ENCODE peak calls at places on chromosomes 7 and 10, in seven cellular contexts. P, X, T, Q, G, A and S are unnamed samples.

GRCh38 chr10:61904711-61905445 is 3.4 kb downstream of the ARID5B start:
- DNase-seq in P (no peak), X (peak; percentile 65), T (no peak), Q (no peak), G (peak; percentile 73), A (peak; percentile 36), S (no peak)

GRCh38 chr7:139730746-139731612 is 46.8 kb downstream of the HIPK2 start:
- DNase-seq in P (peak; percentile 79), X (peak; percentile 67), T (peak; percentile 60), Q (no peak), G (no peak), A (peak; percentile 64), S (peak; percentile 81)

GRCh38 chr7:128035712-128036111 is 4.5 kb upstream of the LRRC4 start:
- DNase-seq in P (no peak), X (no peak), T (no peak), Q (no peak), G (peak; percentile 74), A (no peak), S (no peak)

GRCh38 chr7:151579642-151580041 is 59.9 kb upstream of the RHEB start:
- DNase-seq in P (no peak), X (no peak), T (no peak), Q (no peak), G (no peak), A (no peak), S (no peak)

GRCh38 chr10:132482090-132482489 is 55.5 kb upstream of the INPP5A start:
- DNase-seq in P (peak; percentile 13), X (no peak), T (no peak), Q (peak; percentile 24), G (no peak), A (peak; percentile 50), S (no peak)

GRCh38 chr7:140646931-140647647 is 6.5 kb upstream of the DENND2A start:
- DNase-seq in P (no peak), X (no peak), T (peak; percentile 20), Q (no peak), G (peak; percentile 90), A (peak; percentile 52), S (peak; percentile 31)

GRCh38 chr10:124539935-124540641 is 78.5 kb downstream of the LHPP start:
- DNase-seq in P (peak; percentile 81), X (peak; percentile 62), T (peak; percentile 38), Q (no peak), G (peak; percentile 96), A (peak; percentile 75), S (peak; percentile 70)

GRCh38 chr10:130044067-130045061 is 66.3 kb downstream of the C10orf143 start:
- DNase-seq in P (no peak), X (no peak), T (no peak), Q (no peak), G (no peak), A (no peak), S (no peak)

GRCh38 chr7:85103352-85103751 is 83.5 kb downstream of the SEMA3D start:
- DNase-seq in P (peak; percentile 48), X (no peak), T (peak; percentile 70), Q (no peak), G (no peak), A (peak; percentile 67), S (peak; percentile 8)

GRCh38 chr10:128625926-128626325 is 499.7 kb upstream of the MKI67 start:
- DNase-seq in P (no peak), X (no peak), T (no peak), Q (no peak), G (no peak), A (no peak), S (no peak)

GRCh38 chr7:107473975-107474598 is 4.2 kb downstream of the GPR22 start:
- DNase-seq in P (no peak), X (no peak), T (no peak), Q (no peak), G (no peak), A (no peak), S (no peak)

GRCh38 chr7:41003031-41003925 is 699.6 kb downstream of the INHBA start:
- DNase-seq in P (no peak), X (peak; percentile 39), T (no peak), Q (no peak), G (peak; percentile 27), A (peak; percentile 82), S (no peak)

GRCh38 chr10:32931593-32931992 is 26.4 kb downstream of the ITGB1 start:
- DNase-seq in P (no peak), X (no peak), T (no peak), Q (no peak), G (no peak), A (no peak), S (no peak)

GRCh38 chr7:27110163-27110976 is 7.9 kb upstream of the HOXA2 start:
- DNase-seq in P (peak; percentile 87), X (no peak), T (no peak), Q (no peak), G (peak; percentile 66), A (peak; percentile 60), S (no peak)

GRCh38 chr10:47027812-47028260 is 116.6 kb downstream of the PTPN20 start:
- DNase-seq in P (no peak), X (no peak), T (no peak), Q (peak; percentile 43), G (no peak), A (peak; percentile 7), S (no peak)

GRCh38 chr10:12847361-12847975 is 154.0 kb downstream of the CCDC3 start:
- DNase-seq in P (no peak), X (no peak), T (no peak), Q (no peak), G (peak; percentile 32), A (peak; percentile 55), S (no peak)

GRCh38 chr10:84574101-84574500 is 245.7 kb downstream of the CCSER2 start:
- DNase-seq in P (no peak), X (no peak), T (no peak), Q (no peak), G (no peak), A (no peak), S (no peak)

GRCh38 chr7:95276114-95276513 is 48.2 kb downstream of the PON1 start:
- DNase-seq in P (no peak), X (peak; percentile 14), T (no peak), Q (no peak), G (no peak), A (no peak), S (no peak)

DNA sequence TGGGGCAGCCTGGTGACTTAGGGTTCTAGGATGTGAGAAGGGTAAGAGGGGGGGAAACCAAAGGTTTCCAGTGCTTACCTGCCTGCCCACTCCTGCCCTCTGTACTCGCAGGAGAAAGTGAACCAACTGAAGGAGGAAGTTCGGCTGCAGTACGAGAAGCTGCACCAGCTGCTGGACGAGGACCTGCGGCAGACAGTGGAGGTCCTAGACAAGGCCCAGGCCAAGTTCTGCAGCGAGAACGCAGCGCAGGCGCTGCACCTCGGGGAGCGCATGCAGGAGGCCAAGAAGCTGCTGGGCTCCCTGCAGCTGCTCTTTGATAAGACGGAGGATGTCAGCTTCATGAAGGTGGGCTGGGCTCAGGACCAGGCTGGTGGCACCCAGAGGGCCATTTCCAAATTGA is 10.7 kb downstream of the TRIM8 start:
- DNase-seq in P (no peak), X (no peak), T (no peak), Q (no peak), G (no peak), A (no peak), S (no peak)
- H3K36me3 ChIP-seq in P (no peaks in the 10 kb centered on the region), X (peaks cover 70% of the 10 kb centered on the region), T (peaks cover 82% of the 10 kb centered on the region), Q (no peaks in the 10 kb centered on the region), G (peaks cover 19% of the 10 kb centered on the region), A (no peaks in the 10 kb centered on the region), S (peaks cover 26% of the 10 kb centered on the region)

DNA sequence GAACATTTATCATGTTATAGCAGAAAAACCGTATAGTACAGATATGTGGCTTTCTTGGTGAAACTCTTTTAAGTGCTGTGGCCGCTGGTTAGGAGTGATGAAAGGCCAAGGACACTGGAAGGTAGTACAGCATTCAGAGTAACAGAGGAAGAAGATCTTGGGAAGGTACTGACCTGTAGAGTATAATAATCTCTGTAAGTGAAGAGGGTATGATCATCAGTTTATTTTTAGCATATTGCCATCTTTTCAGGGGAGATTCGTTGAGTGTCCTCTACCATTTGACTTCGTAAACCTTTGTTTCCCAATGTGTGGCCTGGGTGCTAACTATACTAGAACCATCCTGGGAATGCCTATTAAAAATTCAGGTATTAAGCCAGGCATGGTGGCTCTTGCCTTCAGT is 44.6 kb downstream of the WAC start:
- DNase-seq in P (no peak), X (no peak), T (no peak), Q (no peak), G (no peak), A (no peak), S (no peak)
- H3K36me3 ChIP-seq in P (no peaks in the 10 kb centered on the region), X (peaks cover 4% of the 10 kb centered on the region), T (peaks cover 8% of the 10 kb centered on the region), Q (no peaks in the 10 kb centered on the region), G (peaks cover 48% of the 10 kb centered on the region), A (no peaks in the 10 kb centered on the region), S (peaks cover 7% of the 10 kb centered on the region)

GRCh38 chr7:101126651-101127459 is at the start of gene SERPINE1:
- DNase-seq in P (peak; percentile 96), X (peak; percentile 92), T (peak; percentile 97), Q (peak; percentile 56), G (peak; percentile 83), A (peak; percentile 90), S (peak; percentile 93)

GRCh38 chr7:101128040-101128834 is 1.3 kb downstream of the SERPINE1 start:
- DNase-seq in P (no peak), X (no peak), T (no peak), Q (no peak), G (no peak), A (no peak), S (no peak)

GRCh38 chr7:101125989-101126650 is 784 bp upstream of the SERPINE1 start:
- DNase-seq in P (peak; percentile 82), X (peak; percentile 80), T (peak; percentile 71), Q (no peak), G (no peak), A (peak; percentile 74), S (peak; percentile 76)

GRCh38 chr7:101127460-101128039 is 646 bp downstream of the SERPINE1 start:
- DNase-seq in P (no peak), X (no peak), T (no peak), Q (no peak), G (no peak), A (no peak), S (no peak)

DNA sequence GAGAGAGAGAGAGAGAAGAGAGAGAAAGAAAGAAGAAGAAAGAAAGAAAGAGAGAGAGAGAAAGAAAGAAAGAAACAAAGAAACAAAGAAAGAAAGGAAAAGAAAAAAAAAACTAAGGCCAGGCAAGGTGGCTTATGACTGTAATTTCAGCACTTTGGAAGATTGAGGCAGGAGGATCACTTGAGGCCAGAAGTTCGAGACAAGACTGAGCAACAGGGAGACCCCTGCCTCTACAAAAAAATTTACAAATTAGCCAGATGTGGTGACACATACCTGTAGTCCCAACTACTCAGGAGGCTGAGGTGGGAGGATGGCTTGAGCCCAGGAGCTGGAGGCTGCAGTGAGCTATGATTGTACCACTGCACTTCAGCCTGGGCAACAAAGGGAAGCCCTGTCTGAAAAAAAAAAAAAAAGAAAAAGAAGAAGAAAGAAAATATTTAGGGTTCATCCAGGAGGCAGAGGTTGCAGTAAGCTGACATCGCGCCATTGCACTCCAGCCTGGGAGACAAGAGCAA is 2.8 kb downstream of the SERPINE1 start:
- DNase-seq in P (no peak), X (no peak), T (no peak), Q (no peak), G (no peak), A (no peak), S (no peak)
- H3K36me3 ChIP-seq in P (no peaks in the 10 kb centered on the region), X (no peaks in the 10 kb centered on the region), T (peaks cover 33% of the 10 kb centered on the region), Q (no peaks in the 10 kb centered on the region), G (peaks cover 74% of the 10 kb centered on the region), A (no peaks in the 10 kb centered on the region), S (peaks cover 9% of the 10 kb centered on the region)

GRCh38 chr7:92205987-92206386 is 27.0 kb upstream of the LRRD1 start:
- DNase-seq in P (no peak), X (no peak), T (no peak), Q (no peak), G (no peak), A (no peak), S (no peak)
- H3K36me3 ChIP-seq in P (peaks cover 6% of the 10 kb centered on the region), X (peaks cover 40% of the 10 kb centered on the region), T (peaks cover 80% of the 10 kb centered on the region), Q (no peaks in the 10 kb centered on the region), G (peaks cover 90% of the 10 kb centered on the region), A (no peaks in the 10 kb centered on the region), S (peaks cover 97% of the 10 kb centered on the region)